ENCODE peak calls at places on chromosome 12, in nine cellular contexts. One of them, this sample, is unnamed.

GRCh38 chr12:121933522-121934317 is 15.3 kb downstream of the CFAP251 start:
- DNase-seq in NCI-H2081: no peak
- DNase-seq in HuH-7.5: no peak
- DNase-seq in NCI-H226: no peak
- DNase-seq in AG08395: no peak
- DNase-seq in T-helper 17 cell: no peak
- DNase-seq in astrocyte: peak
- DNase-seq in NCI-H748 treated with DMSO at 0.1 percent for 48 hours: no peak
- DNase-seq in CD4-positive, CD25-positive, alpha-beta regulatory T cell: no peak
- DNase-seq in this sample: no peak

GRCh38 chr12:108665608-108666202 is 32.0 kb upstream of the SELPLG start:
- DNase-seq in NCI-H2081: no peak
- DNase-seq in HuH-7.5: no peak
- DNase-seq in NCI-H226: no peak
- DNase-seq in AG08395: no peak
- DNase-seq in T-helper 17 cell: no peak
- DNase-seq in astrocyte: no peak
- DNase-seq in NCI-H748 treated with DMSO at 0.1 percent for 48 hours: no peak
- DNase-seq in CD4-positive, CD25-positive, alpha-beta regulatory T cell: no peak
- DNase-seq in this sample: no peak

GRCh38 chr12:25977047-25977446 is 18.6 kb downstream of the RASSF8 start:
- DNase-seq in NCI-H2081: no peak
- DNase-seq in HuH-7.5: no peak
- DNase-seq in NCI-H226: peak
- DNase-seq in AG08395: peak
- DNase-seq in T-helper 17 cell: no peak
- DNase-seq in astrocyte: peak
- DNase-seq in NCI-H748 treated with DMSO at 0.1 percent for 48 hours: no peak
- DNase-seq in CD4-positive, CD25-positive, alpha-beta regulatory T cell: no peak
- DNase-seq in this sample: no peak

GRCh38 chr12:93982847-93983315 is 165.5 kb upstream of the PLXNC1 start:
- DNase-seq in NCI-H2081: peak
- DNase-seq in HuH-7.5: no peak
- DNase-seq in NCI-H226: peak
- DNase-seq in AG08395: peak
- DNase-seq in T-helper 17 cell: no peak
- DNase-seq in astrocyte: peak
- DNase-seq in NCI-H748 treated with DMSO at 0.1 percent for 48 hours: peak
- DNase-seq in CD4-positive, CD25-positive, alpha-beta regulatory T cell: no peak
- DNase-seq in this sample: peak

GRCh38 chr12:47222960-47223847 is 143.4 kb upstream of the AMIGO2 start:
- DNase-seq in NCI-H2081: no peak
- DNase-seq in HuH-7.5: no peak
- DNase-seq in NCI-H226: no peak
- DNase-seq in AG08395: no peak
- DNase-seq in T-helper 17 cell: no peak
- DNase-seq in astrocyte: no peak
- DNase-seq in NCI-H748 treated with DMSO at 0.1 percent for 48 hours: no peak
- DNase-seq in CD4-positive, CD25-positive, alpha-beta regulatory T cell: no peak
- DNase-seq in this sample: no peak

GRCh38 chr12:109761631-109761950 is 48.0 kb downstream of the FAM222A start:
- DNase-seq in NCI-H2081: no peak
- DNase-seq in HuH-7.5: no peak
- DNase-seq in NCI-H226: no peak
- DNase-seq in AG08395: no peak
- DNase-seq in T-helper 17 cell: no peak
- DNase-seq in astrocyte: no peak
- DNase-seq in NCI-H748 treated with DMSO at 0.1 percent for 48 hours: no peak
- DNase-seq in CD4-positive, CD25-positive, alpha-beta regulatory T cell: no peak
- DNase-seq in this sample: no peak

GRCh38 chr12:91267039-91267438 is 84.4 kb upstream of the DCN start:
- DNase-seq in NCI-H2081: no peak
- DNase-seq in HuH-7.5: no peak
- DNase-seq in NCI-H226: no peak
- DNase-seq in AG08395: no peak
- DNase-seq in T-helper 17 cell: no peak
- DNase-seq in astrocyte: no peak
- DNase-seq in NCI-H748 treated with DMSO at 0.1 percent for 48 hours: no peak
- DNase-seq in CD4-positive, CD25-positive, alpha-beta regulatory T cell: no peak
- DNase-seq in this sample: no peak

GRCh38 chr12:105272152-105272551 is 36.2 kb upstream of the APPL2 start:
- DNase-seq in NCI-H2081: no peak
- DNase-seq in HuH-7.5: no peak
- DNase-seq in NCI-H226: no peak
- DNase-seq in AG08395: no peak
- DNase-seq in T-helper 17 cell: no peak
- DNase-seq in astrocyte: no peak
- DNase-seq in NCI-H748 treated with DMSO at 0.1 percent for 48 hours: no peak
- DNase-seq in CD4-positive, CD25-positive, alpha-beta regulatory T cell: no peak
- DNase-seq in this sample: no peak

GRCh38 chr12:14545144-14546124 is 22.2 kb downstream of the PLBD1 start:
- DNase-seq in NCI-H2081: no peak
- DNase-seq in HuH-7.5: no peak
- DNase-seq in NCI-H226: no peak
- DNase-seq in AG08395: no peak
- DNase-seq in T-helper 17 cell: no peak
- DNase-seq in astrocyte: no peak
- DNase-seq in NCI-H748 treated with DMSO at 0.1 percent for 48 hours: no peak
- DNase-seq in CD4-positive, CD25-positive, alpha-beta regulatory T cell: no peak
- DNase-seq in this sample: no peak

GRCh38 chr12:42130670-42131402 is 13.8 kb downstream of the GXYLT1 start:
- DNase-seq in NCI-H2081: no peak
- DNase-seq in HuH-7.5: no peak
- DNase-seq in NCI-H226: peak
- DNase-seq in AG08395: peak
- DNase-seq in T-helper 17 cell: no peak
- DNase-seq in astrocyte: peak
- DNase-seq in NCI-H748 treated with DMSO at 0.1 percent for 48 hours: no peak
- DNase-seq in CD4-positive, CD25-positive, alpha-beta regulatory T cell: no peak
- DNase-seq in this sample: no peak

GRCh38 chr12:26031814-26032213 is 73.3 kb downstream of the RASSF8 start:
- DNase-seq in NCI-H2081: no peak
- DNase-seq in HuH-7.5: no peak
- DNase-seq in NCI-H226: no peak
- DNase-seq in AG08395: no peak
- DNase-seq in T-helper 17 cell: no peak
- DNase-seq in astrocyte: no peak
- DNase-seq in NCI-H748 treated with DMSO at 0.1 percent for 48 hours: no peak
- DNase-seq in CD4-positive, CD25-positive, alpha-beta regulatory T cell: no peak
- DNase-seq in this sample: no peak

GRCh38 chr12:34396006-34396860 is 373.9 kb downstream of the ALG10 start:
- DNase-seq in NCI-H2081: no peak
- DNase-seq in HuH-7.5: no peak
- DNase-seq in NCI-H226: no peak
- DNase-seq in AG08395: no peak
- DNase-seq in T-helper 17 cell: no peak
- DNase-seq in astrocyte: no peak
- DNase-seq in NCI-H748 treated with DMSO at 0.1 percent for 48 hours: no peak
- DNase-seq in CD4-positive, CD25-positive, alpha-beta regulatory T cell: no peak
- DNase-seq in this sample: no peak

GRCh38 chr12:19546027-19546426 is 106.7 kb downstream of the AEBP2 start:
- DNase-seq in NCI-H2081: no peak
- DNase-seq in HuH-7.5: no peak
- DNase-seq in NCI-H226: no peak
- DNase-seq in AG08395: peak
- DNase-seq in T-helper 17 cell: no peak
- DNase-seq in astrocyte: no peak
- DNase-seq in NCI-H748 treated with DMSO at 0.1 percent for 48 hours: no peak
- DNase-seq in CD4-positive, CD25-positive, alpha-beta regulatory T cell: no peak
- DNase-seq in this sample: no peak

GRCh38 chr12:16346931-16347330 is 514 bp upstream of the MGST1 start:
- DNase-seq in NCI-H2081: peak
- DNase-seq in HuH-7.5: no peak
- DNase-seq in NCI-H226: no peak
- DNase-seq in AG08395: no peak
- DNase-seq in T-helper 17 cell: no peak
- DNase-seq in astrocyte: no peak
- DNase-seq in NCI-H748 treated with DMSO at 0.1 percent for 48 hours: no peak
- DNase-seq in CD4-positive, CD25-positive, alpha-beta regulatory T cell: no peak
- DNase-seq in this sample: no peak

GRCh38 chr12:29792132-29792531 is 8.4 kb upstream of the TMTC1 start:
- DNase-seq in NCI-H2081: no peak
- DNase-seq in HuH-7.5: no peak
- DNase-seq in NCI-H226: no peak
- DNase-seq in AG08395: no peak
- DNase-seq in T-helper 17 cell: no peak
- DNase-seq in astrocyte: no peak
- DNase-seq in NCI-H748 treated with DMSO at 0.1 percent for 48 hours: no peak
- DNase-seq in CD4-positive, CD25-positive, alpha-beta regulatory T cell: no peak
- DNase-seq in this sample: no peak

GRCh38 chr12:124388038-124388676 is 93.3 kb downstream of the RFLNA start:
- DNase-seq in NCI-H2081: no peak
- DNase-seq in HuH-7.5: no peak
- DNase-seq in NCI-H226: no peak
- DNase-seq in AG08395: no peak
- DNase-seq in T-helper 17 cell: no peak
- DNase-seq in astrocyte: no peak
- DNase-seq in NCI-H748 treated with DMSO at 0.1 percent for 48 hours: no peak
- DNase-seq in CD4-positive, CD25-positive, alpha-beta regulatory T cell: no peak
- DNase-seq in this sample: no peak

GRCh38 chr12:72271401-72271740 is 799 bp upstream of the TRHDE start:
- DNase-seq in NCI-H2081: peak
- DNase-seq in HuH-7.5: peak
- DNase-seq in NCI-H226: no peak
- DNase-seq in AG08395: peak
- DNase-seq in T-helper 17 cell: no peak
- DNase-seq in astrocyte: no peak
- DNase-seq in NCI-H748 treated with DMSO at 0.1 percent for 48 hours: peak
- DNase-seq in CD4-positive, CD25-positive, alpha-beta regulatory T cell: no peak
- DNase-seq in this sample: no peak

GRCh38 chr12:108823804-108824203 is 33.6 kb downstream of the SSH1 start:
- DNase-seq in NCI-H2081: no peak
- DNase-seq in HuH-7.5: no peak
- DNase-seq in NCI-H226: no peak
- DNase-seq in AG08395: no peak
- DNase-seq in T-helper 17 cell: no peak
- DNase-seq in astrocyte: no peak
- DNase-seq in NCI-H748 treated with DMSO at 0.1 percent for 48 hours: no peak
- DNase-seq in CD4-positive, CD25-positive, alpha-beta regulatory T cell: no peak
- DNase-seq in this sample: no peak

GRCh38 chr12:118070650-118071049 is 9.7 kb upstream of the WSB2 start:
- DNase-seq in NCI-H2081: no peak
- DNase-seq in HuH-7.5: no peak
- DNase-seq in NCI-H226: no peak
- DNase-seq in AG08395: no peak
- DNase-seq in T-helper 17 cell: no peak
- DNase-seq in astrocyte: no peak
- DNase-seq in NCI-H748 treated with DMSO at 0.1 percent for 48 hours: no peak
- DNase-seq in CD4-positive, CD25-positive, alpha-beta regulatory T cell: no peak
- DNase-seq in this sample: no peak

GRCh38 chr12:122138616-122139015 is 35.4 kb downstream of the IL31 start:
- DNase-seq in NCI-H2081: no peak
- DNase-seq in HuH-7.5: no peak
- DNase-seq in NCI-H226: no peak
- DNase-seq in AG08395: no peak
- DNase-seq in T-helper 17 cell: no peak
- DNase-seq in astrocyte: no peak
- DNase-seq in NCI-H748 treated with DMSO at 0.1 percent for 48 hours: no peak
- DNase-seq in CD4-positive, CD25-positive, alpha-beta regulatory T cell: no peak
- DNase-seq in this sample: no peak

GRCh38 chr12:52988933-52989332 is 17.3 kb upstream of the EIF4B start:
- DNase-seq in NCI-H2081: no peak
- DNase-seq in HuH-7.5: no peak
- DNase-seq in NCI-H226: no peak
- DNase-seq in AG08395: no peak
- DNase-seq in T-helper 17 cell: no peak
- DNase-seq in astrocyte: no peak
- DNase-seq in NCI-H748 treated with DMSO at 0.1 percent for 48 hours: no peak
- DNase-seq in CD4-positive, CD25-positive, alpha-beta regulatory T cell: no peak
- DNase-seq in this sample: no peak

GRCh38 chr12:24473097-24473496 is 475.8 kb downstream of the BCAT1 start:
- DNase-seq in NCI-H2081: no peak
- DNase-seq in HuH-7.5: no peak
- DNase-seq in NCI-H226: no peak
- DNase-seq in AG08395: no peak
- DNase-seq in T-helper 17 cell: no peak
- DNase-seq in astrocyte: no peak
- DNase-seq in NCI-H748 treated with DMSO at 0.1 percent for 48 hours: no peak
- DNase-seq in CD4-positive, CD25-positive, alpha-beta regulatory T cell: no peak
- DNase-seq in this sample: no peak

GRCh38 chr12:106329231-106329985 is 26.9 kb downstream of the TCP11L2 start:
- DNase-seq in NCI-H2081: peak
- DNase-seq in HuH-7.5: no peak
- DNase-seq in NCI-H226: no peak
- DNase-seq in AG08395: no peak
- DNase-seq in T-helper 17 cell: no peak
- DNase-seq in astrocyte: no peak
- DNase-seq in NCI-H748 treated with DMSO at 0.1 percent for 48 hours: no peak
- DNase-seq in CD4-positive, CD25-positive, alpha-beta regulatory T cell: no peak
- DNase-seq in this sample: no peak

GRCh38 chr12:52370906-52371608 is 3.8 kb upstream of the KRT85 start:
- DNase-seq in NCI-H2081: no peak
- DNase-seq in HuH-7.5: no peak
- DNase-seq in NCI-H226: no peak
- DNase-seq in AG08395: peak
- DNase-seq in T-helper 17 cell: no peak
- DNase-seq in astrocyte: peak
- DNase-seq in NCI-H748 treated with DMSO at 0.1 percent for 48 hours: no peak
- DNase-seq in CD4-positive, CD25-positive, alpha-beta regulatory T cell: no peak
- DNase-seq in this sample: peak

GRCh38 chr12:12673296-12673695 is 22.7 kb downstream of the GPR19 start:
- DNase-seq in NCI-H2081: no peak
- DNase-seq in HuH-7.5: no peak
- DNase-seq in NCI-H226: no peak
- DNase-seq in AG08395: no peak
- DNase-seq in T-helper 17 cell: no peak
- DNase-seq in astrocyte: no peak
- DNase-seq in NCI-H748 treated with DMSO at 0.1 percent for 48 hours: no peak
- DNase-seq in CD4-positive, CD25-positive, alpha-beta regulatory T cell: no peak
- DNase-seq in this sample: no peak

GRCh38 chr12:8605057-8605456 is 7.6 kb downstream of the AICDA start:
- DNase-seq in NCI-H2081: no peak
- DNase-seq in HuH-7.5: no peak
- DNase-seq in NCI-H226: no peak
- DNase-seq in AG08395: no peak
- DNase-seq in T-helper 17 cell: no peak
- DNase-seq in astrocyte: no peak
- DNase-seq in NCI-H748 treated with DMSO at 0.1 percent for 48 hours: no peak
- DNase-seq in CD4-positive, CD25-positive, alpha-beta regulatory T cell: no peak
- DNase-seq in this sample: no peak

GRCh38 chr12:81627336-81628189 is 131.6 kb downstream of the PPFIA2 start:
- DNase-seq in NCI-H2081: peak
- DNase-seq in HuH-7.5: peak
- DNase-seq in NCI-H226: peak
- DNase-seq in AG08395: peak
- DNase-seq in T-helper 17 cell: no peak
- DNase-seq in astrocyte: peak
- DNase-seq in NCI-H748 treated with DMSO at 0.1 percent for 48 hours: peak
- DNase-seq in CD4-positive, CD25-positive, alpha-beta regulatory T cell: no peak
- DNase-seq in this sample: peak

GRCh38 chr12:103495783-103496456 is at the start of gene C12orf42:
- DNase-seq in NCI-H2081: peak
- DNase-seq in HuH-7.5: no peak
- DNase-seq in NCI-H226: no peak
- DNase-seq in AG08395: peak
- DNase-seq in T-helper 17 cell: no peak
- DNase-seq in astrocyte: no peak
- DNase-seq in NCI-H748 treated with DMSO at 0.1 percent for 48 hours: peak
- DNase-seq in CD4-positive, CD25-positive, alpha-beta regulatory T cell: no peak
- DNase-seq in this sample: no peak

GRCh38 chr12:119685375-119685774 is 17.4 kb downstream of the PRKAB1 start:
- DNase-seq in NCI-H2081: no peak
- DNase-seq in HuH-7.5: no peak
- DNase-seq in NCI-H226: no peak
- DNase-seq in AG08395: no peak
- DNase-seq in T-helper 17 cell: no peak
- DNase-seq in astrocyte: no peak
- DNase-seq in NCI-H748 treated with DMSO at 0.1 percent for 48 hours: no peak
- DNase-seq in CD4-positive, CD25-positive, alpha-beta regulatory T cell: no peak
- DNase-seq in this sample: no peak